ENCODE peak calls at places on chromosomes 3 and 15, in nine cellular contexts. One of them, this sample, is unnamed. For H3K4me1, the result is how much of the 10 kb centered on the place peaks cover.

GRCh38 chr15:79004336-79004735 is 59.5 kb upstream of the CTSH start:
- DNase-seq in A549: no peak
- DNase-seq in neural progenitor cell: no peak
- DNase-seq in CD8-positive, alpha-beta T cell: no peak
- DNase-seq in right lobe of liver: no peak
- DNase-seq in cardiac muscle cell: no peak
- DNase-seq in endodermal cell: peak
- DNase-seq in stomach: no peak
- DNase-seq in breast epithelium: no peak
- DNase-seq in this sample: no peak

GRCh38 chr15:55654541-55654940 is 66.4 kb upstream of the PYGO1 start:
- DNase-seq in A549: no peak
- DNase-seq in neural progenitor cell: no peak
- DNase-seq in CD8-positive, alpha-beta T cell: no peak
- DNase-seq in right lobe of liver: no peak
- DNase-seq in cardiac muscle cell: no peak
- DNase-seq in endodermal cell: no peak
- DNase-seq in stomach: no peak
- DNase-seq in breast epithelium: no peak
- DNase-seq in this sample: no peak

GRCh38 chr3:185362850-185363661 is at the start of gene MAP3K13:
- DNase-seq in A549: peak
- DNase-seq in neural progenitor cell: peak
- DNase-seq in CD8-positive, alpha-beta T cell: no peak
- DNase-seq in right lobe of liver: no peak
- DNase-seq in cardiac muscle cell: peak
- DNase-seq in endodermal cell: peak
- DNase-seq in stomach: peak
- DNase-seq in breast epithelium: peak
- DNase-seq in this sample: peak

GRCh38 chr3:81041331-81041730 is 720.1 kb downstream of the GBE1 start:
- DNase-seq in A549: no peak
- DNase-seq in neural progenitor cell: no peak
- DNase-seq in CD8-positive, alpha-beta T cell: no peak
- DNase-seq in right lobe of liver: no peak
- DNase-seq in cardiac muscle cell: no peak
- DNase-seq in endodermal cell: no peak
- DNase-seq in stomach: no peak
- DNase-seq in breast epithelium: no peak
- DNase-seq in this sample: no peak

GRCh38 chr3:184611606-184612304 is 50.2 kb downstream of the EPHB3 start:
- DNase-seq in A549: no peak
- DNase-seq in neural progenitor cell: no peak
- DNase-seq in CD8-positive, alpha-beta T cell: no peak
- DNase-seq in right lobe of liver: no peak
- DNase-seq in cardiac muscle cell: no peak
- DNase-seq in endodermal cell: no peak
- DNase-seq in stomach: no peak
- DNase-seq in breast epithelium: no peak
- DNase-seq in this sample: no peak

GRCh38 chr3:129119365-129120100 is 2.1 kb downstream of the RAB43 start:
- DNase-seq in A549: no peak
- DNase-seq in neural progenitor cell: no peak
- DNase-seq in CD8-positive, alpha-beta T cell: no peak
- DNase-seq in right lobe of liver: peak
- DNase-seq in cardiac muscle cell: peak
- DNase-seq in endodermal cell: peak
- DNase-seq in stomach: peak
- DNase-seq in breast epithelium: no peak
- DNase-seq in this sample: no peak

GRCh38 chr3:163490119-163490518 is 1588.2 kb downstream of the SI start:
- DNase-seq in A549: peak
- DNase-seq in neural progenitor cell: peak
- DNase-seq in CD8-positive, alpha-beta T cell: no peak
- DNase-seq in right lobe of liver: peak
- DNase-seq in cardiac muscle cell: peak
- DNase-seq in endodermal cell: peak
- DNase-seq in stomach: peak
- DNase-seq in breast epithelium: no peak
- DNase-seq in this sample: peak

GRCh38 chr3:3893590-3893989 is 94.4 kb downstream of the LRRN1 start:
- DNase-seq in A549: no peak
- DNase-seq in neural progenitor cell: no peak
- DNase-seq in CD8-positive, alpha-beta T cell: no peak
- DNase-seq in right lobe of liver: no peak
- DNase-seq in cardiac muscle cell: no peak
- DNase-seq in endodermal cell: no peak
- DNase-seq in stomach: no peak
- DNase-seq in breast epithelium: no peak
- DNase-seq in this sample: no peak

GRCh38 chr3:37712918-37713819 is 148.5 kb upstream of the CTDSPL start:
- DNase-seq in A549: no peak
- DNase-seq in neural progenitor cell: peak
- DNase-seq in CD8-positive, alpha-beta T cell: no peak
- DNase-seq in right lobe of liver: no peak
- DNase-seq in cardiac muscle cell: peak
- DNase-seq in endodermal cell: no peak
- DNase-seq in stomach: no peak
- DNase-seq in breast epithelium: no peak
- DNase-seq in this sample: no peak

GRCh38 chr3:37713820-37714204 is 147.9 kb upstream of the CTDSPL start:
- DNase-seq in A549: no peak
- DNase-seq in neural progenitor cell: no peak
- DNase-seq in CD8-positive, alpha-beta T cell: no peak
- DNase-seq in right lobe of liver: no peak
- DNase-seq in cardiac muscle cell: no peak
- DNase-seq in endodermal cell: no peak
- DNase-seq in stomach: no peak
- DNase-seq in breast epithelium: no peak
- DNase-seq in this sample: no peak

GRCh38 chr3:37709946-37710345 is 151.7 kb upstream of the CTDSPL start:
- DNase-seq in A549: no peak
- DNase-seq in neural progenitor cell: no peak
- DNase-seq in CD8-positive, alpha-beta T cell: no peak
- DNase-seq in right lobe of liver: no peak
- DNase-seq in cardiac muscle cell: no peak
- DNase-seq in endodermal cell: no peak
- DNase-seq in stomach: no peak
- DNase-seq in breast epithelium: no peak
- DNase-seq in this sample: no peak

GRCh38 chr3:37712387-37712786 is 149.3 kb upstream of the CTDSPL start:
- DNase-seq in A549: no peak
- DNase-seq in neural progenitor cell: no peak
- DNase-seq in CD8-positive, alpha-beta T cell: no peak
- DNase-seq in right lobe of liver: no peak
- DNase-seq in cardiac muscle cell: no peak
- DNase-seq in endodermal cell: no peak
- DNase-seq in stomach: no peak
- DNase-seq in breast epithelium: no peak
- DNase-seq in this sample: no peak

DNA sequence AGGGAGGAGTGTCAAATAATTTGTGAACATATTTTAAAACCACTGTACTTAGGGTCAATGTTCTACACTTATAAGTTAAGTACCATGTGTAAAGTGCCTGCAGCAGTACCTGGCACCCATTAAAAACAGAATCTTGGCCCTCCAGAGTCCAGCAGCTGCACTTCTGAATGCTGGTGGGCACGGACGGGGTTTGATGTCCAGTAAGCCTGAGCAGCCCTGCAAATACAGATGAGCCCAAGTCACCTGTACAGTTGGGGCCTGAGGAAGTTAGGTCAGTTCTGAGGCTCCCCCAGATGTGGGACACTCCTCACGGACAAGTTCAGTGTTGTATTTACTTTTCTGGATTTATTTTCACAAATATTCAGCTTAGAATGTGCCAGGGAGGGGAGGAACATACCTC is 150.0 kb upstream of the CTDSPL start:
- DNase-seq in A549: no peak
- DNase-seq in neural progenitor cell: no peak
- DNase-seq in CD8-positive, alpha-beta T cell: no peak
- DNase-seq in right lobe of liver: no peak
- DNase-seq in cardiac muscle cell: no peak
- DNase-seq in endodermal cell: no peak
- DNase-seq in stomach: no peak
- DNase-seq in breast epithelium: no peak
- DNase-seq in this sample: no peak
- H3K27ac ChIP-seq in A549: no peak
- H3K27ac ChIP-seq in neural progenitor cell: no peak
- H3K27ac ChIP-seq in CD8-positive, alpha-beta T cell: no peak
- H3K27ac ChIP-seq in right lobe of liver: no peak
- H3K27ac ChIP-seq in cardiac muscle cell: no peak
- H3K27ac ChIP-seq in endodermal cell: no peak
- H3K27ac ChIP-seq in stomach: no peak
- H3K27ac ChIP-seq in breast epithelium: no peak
- H3K27ac ChIP-seq in this sample: no peak

DNA sequence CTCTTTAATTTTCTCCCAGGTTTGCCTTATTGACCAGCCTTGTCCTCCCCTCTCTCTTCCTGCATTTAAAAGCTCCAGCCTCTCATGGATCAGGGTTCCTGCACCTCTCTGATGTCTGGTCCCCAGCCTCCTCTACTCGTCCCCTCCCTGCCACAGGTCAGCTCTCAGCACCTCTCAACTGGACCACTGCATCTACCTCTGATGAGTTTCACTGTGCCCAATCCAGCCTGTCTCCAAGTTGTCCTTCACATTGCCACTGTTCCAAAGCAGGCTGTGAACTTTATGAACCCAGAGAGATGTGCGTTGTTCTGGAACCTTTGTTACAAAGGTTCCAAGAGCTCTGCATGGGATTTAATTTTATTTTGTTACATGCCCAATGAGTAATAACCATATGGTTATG is 76.6 kb downstream of the SLCO3A1 start:
- DNase-seq in A549: no peak
- DNase-seq in neural progenitor cell: no peak
- DNase-seq in CD8-positive, alpha-beta T cell: no peak
- DNase-seq in right lobe of liver: no peak
- DNase-seq in cardiac muscle cell: peak
- DNase-seq in endodermal cell: no peak
- DNase-seq in stomach: no peak
- DNase-seq in breast epithelium: no peak
- DNase-seq in this sample: no peak
- TF ChIP-seq CTCF in A549: no peak
- TF ChIP-seq CTCF in neural progenitor cell: no peak
- TF ChIP-seq CTCF in CD8-positive, alpha-beta T cell: no peak
- TF ChIP-seq CTCF in right lobe of liver: no peak
- TF ChIP-seq CTCF in cardiac muscle cell: no peak
- TF ChIP-seq CTCF in endodermal cell: no peak
- TF ChIP-seq CTCF in stomach: no peak
- TF ChIP-seq CTCF in breast epithelium: no peak
- TF ChIP-seq CTCF in this sample: no peak

GRCh38 chr3:32866533-32866932 is 48.7 kb downstream of the TRIM71 start:
- DNase-seq in A549: no peak
- DNase-seq in neural progenitor cell: no peak
- DNase-seq in CD8-positive, alpha-beta T cell: no peak
- DNase-seq in right lobe of liver: no peak
- DNase-seq in cardiac muscle cell: no peak
- DNase-seq in endodermal cell: no peak
- DNase-seq in stomach: no peak
- DNase-seq in breast epithelium: no peak
- DNase-seq in this sample: no peak

GRCh38 chr3:32869513-32870047 is 51.8 kb downstream of the TRIM71 start:
- DNase-seq in A549: no peak
- DNase-seq in neural progenitor cell: peak
- DNase-seq in CD8-positive, alpha-beta T cell: no peak
- DNase-seq in right lobe of liver: no peak
- DNase-seq in cardiac muscle cell: peak
- DNase-seq in endodermal cell: peak
- DNase-seq in stomach: no peak
- DNase-seq in breast epithelium: no peak
- DNase-seq in this sample: no peak

GRCh38 chr3:32867954-32868353 is 50.2 kb downstream of the TRIM71 start:
- DNase-seq in A549: no peak
- DNase-seq in neural progenitor cell: no peak
- DNase-seq in CD8-positive, alpha-beta T cell: no peak
- DNase-seq in right lobe of liver: no peak
- DNase-seq in cardiac muscle cell: no peak
- DNase-seq in endodermal cell: no peak
- DNase-seq in stomach: no peak
- DNase-seq in breast epithelium: no peak
- DNase-seq in this sample: no peak

GRCh38 chr3:32870373-32871091 is 52.7 kb downstream of the TRIM71 start:
- DNase-seq in A549: no peak
- DNase-seq in neural progenitor cell: no peak
- DNase-seq in CD8-positive, alpha-beta T cell: no peak
- DNase-seq in right lobe of liver: no peak
- DNase-seq in cardiac muscle cell: no peak
- DNase-seq in endodermal cell: no peak
- DNase-seq in stomach: no peak
- DNase-seq in breast epithelium: no peak
- DNase-seq in this sample: no peak

DNA sequence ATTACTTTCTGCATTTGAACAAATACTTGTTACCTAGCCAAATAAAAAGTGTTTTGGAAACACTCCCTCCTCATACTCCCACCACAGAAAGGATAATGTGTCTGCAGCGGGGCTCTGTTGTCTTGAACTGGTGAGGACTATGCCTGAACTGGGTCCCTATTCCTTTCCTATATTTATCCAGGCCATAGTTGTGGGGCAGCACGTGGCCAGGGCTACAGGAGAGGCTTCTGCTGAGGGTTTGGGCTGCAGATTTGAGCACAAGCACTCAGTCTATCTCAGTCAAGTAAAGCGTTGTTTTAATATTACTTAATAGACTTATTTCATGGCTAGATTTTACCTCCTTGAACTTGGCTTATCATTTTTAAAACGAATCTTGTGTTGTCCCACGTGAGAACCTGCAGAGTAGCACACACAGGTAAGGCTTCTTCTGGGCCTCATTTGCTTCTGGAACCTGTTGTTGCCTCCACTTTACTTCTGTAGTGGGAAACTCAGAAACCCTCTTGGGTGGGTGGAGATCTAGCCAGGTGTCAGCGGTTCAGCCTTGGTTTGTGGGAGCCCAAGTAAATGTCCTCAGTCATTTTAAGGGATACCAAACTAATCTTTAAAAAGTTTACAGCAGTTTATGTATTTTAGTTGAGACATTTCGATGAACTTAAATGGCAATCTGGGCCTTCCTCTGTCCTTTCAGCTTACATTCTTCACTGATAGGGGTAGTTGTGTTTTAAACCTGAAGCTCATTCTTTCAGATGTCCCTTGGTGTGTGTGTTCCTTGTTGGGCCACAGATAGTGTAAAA is 51.1 kb downstream of the TRIM71 start:
- DNase-seq in A549: no peak
- DNase-seq in neural progenitor cell: no peak
- DNase-seq in CD8-positive, alpha-beta T cell: no peak
- DNase-seq in right lobe of liver: no peak
- DNase-seq in cardiac muscle cell: no peak
- DNase-seq in endodermal cell: peak
- DNase-seq in stomach: no peak
- DNase-seq in breast epithelium: no peak
- DNase-seq in this sample: no peak
- H3K4me1 ChIP-seq in A549: under half
- H3K4me1 ChIP-seq in neural progenitor cell: half or more
- H3K4me1 ChIP-seq in CD8-positive, alpha-beta T cell: under half
- H3K4me1 ChIP-seq in right lobe of liver: under half
- H3K4me1 ChIP-seq in cardiac muscle cell: half or more
- H3K4me1 ChIP-seq in endodermal cell: under half
- H3K4me1 ChIP-seq in stomach: under half
- H3K4me1 ChIP-seq in breast epithelium: under half
- H3K4me1 ChIP-seq in this sample: under half

DNA sequence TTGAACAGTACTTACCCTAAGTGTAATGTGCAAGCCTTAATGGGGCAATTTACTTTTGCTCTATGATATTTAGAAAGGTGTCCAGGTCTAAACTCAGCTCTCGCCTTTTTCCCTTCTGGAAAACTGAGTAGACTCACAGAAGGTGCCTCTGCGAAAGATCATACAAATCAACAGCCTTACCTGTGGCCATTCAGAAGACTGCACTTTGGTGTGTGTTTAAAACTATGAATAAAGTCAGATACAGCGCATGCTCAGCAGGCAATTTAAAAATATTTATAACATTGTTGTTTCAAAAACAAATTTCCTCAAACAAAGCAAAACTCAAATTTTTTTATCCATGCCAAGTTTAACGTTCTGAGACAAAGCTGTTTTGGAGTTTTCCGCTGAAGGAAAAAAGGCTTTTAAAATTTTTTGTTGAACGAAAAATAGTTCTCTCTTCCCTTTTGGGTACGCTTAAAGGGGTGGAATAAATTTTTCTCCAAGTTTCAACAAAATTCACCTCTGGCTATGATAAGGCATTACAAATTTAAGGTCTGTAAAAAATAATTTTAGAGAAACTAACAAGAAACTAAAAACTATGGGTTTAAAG is 156.3 kb downstream of the TIGIT start:
- DNase-seq in A549: no peak
- DNase-seq in neural progenitor cell: no peak
- DNase-seq in CD8-positive, alpha-beta T cell: no peak
- DNase-seq in right lobe of liver: no peak
- DNase-seq in cardiac muscle cell: no peak
- DNase-seq in endodermal cell: no peak
- DNase-seq in stomach: no peak
- DNase-seq in breast epithelium: no peak
- DNase-seq in this sample: no peak
- H3K27ac ChIP-seq in A549: no peak
- H3K27ac ChIP-seq in neural progenitor cell: no peak
- H3K27ac ChIP-seq in CD8-positive, alpha-beta T cell: no peak
- H3K27ac ChIP-seq in right lobe of liver: no peak
- H3K27ac ChIP-seq in cardiac muscle cell: peak
- H3K27ac ChIP-seq in endodermal cell: no peak
- H3K27ac ChIP-seq in stomach: no peak
- H3K27ac ChIP-seq in breast epithelium: peak
- H3K27ac ChIP-seq in this sample: no peak